ENCODE peak calls at places on chromosome 2, in ten cellular contexts. H is Calu3; M is right lobe of liver; G is MCF 10A; Q is CD4-positive, alpha-beta T cell; F is ascending aorta; X is AG09319; C is AG09309; P is right atrium auricular region; W is adrenal gland. A is an unnamed sample.
A peak's percentile ranks its signal among the peaks of the same experiment; 100 is the strongest.

GRCh38 chr2:192885569-192886160 is 690.9 kb upstream of the TMEFF2 start:
- DNase-seq in H (peak; percentile 20), M (no peak), G (peak; percentile 76), Q (no peak), F (no peak), X (no peak), C (no peak), P (no peak), W (no peak), A (no peak)

GRCh38 chr2:74119912-74120825 is 27.5 kb downstream of the BOLA3 start:
- DNase-seq in H (peak; percentile 92), M (peak; percentile 78), G (peak; percentile 71), Q (peak; percentile 84), F (peak; percentile 89), X (peak; percentile 58), C (no peak), P (peak; percentile 66), W (peak; percentile 82), A (peak; percentile 82)

GRCh38 chr2:85758361-85759256 is 4.8 kb downstream of the ATOH8 start:
- DNase-seq in H (no peak), M (peak; percentile 54), G (no peak), Q (no peak), F (no peak), X (no peak), C (no peak), P (no peak), W (no peak), A (no peak)

GRCh38 chr2:27270680-27271079 is 4.6 kb upstream of the DNAJC5G start:
- DNase-seq in H (no peak), M (no peak), G (no peak), Q (no peak), F (no peak), X (no peak), C (no peak), P (no peak), W (no peak), A (no peak)

GRCh38 chr2:158457092-158457825 is 507 bp downstream of the PKP4 start:
- DNase-seq in H (peak; percentile 68), M (peak; percentile 68), G (peak; percentile 65), Q (peak; percentile 41), F (peak; percentile 72), X (no peak), C (no peak), P (no peak), W (peak; percentile 68), A (peak; percentile 70)

GRCh38 chr2:3523551-3524041 is 4.3 kb upstream of the ADI1 start:
- DNase-seq in H (no peak), M (no peak), G (peak; percentile 5), Q (no peak), F (peak; percentile 38), X (no peak), C (no peak), P (no peak), W (no peak), A (no peak)

GRCh38 chr2:58571181-58571852 is 330.2 kb upstream of the FANCL start:
- DNase-seq in H (peak; percentile 73), M (no peak), G (peak; percentile 88), Q (no peak), F (no peak), X (peak; percentile 43), C (peak; percentile 23), P (no peak), W (peak; percentile 23), A (peak; percentile 52)

GRCh38 chr2:11029136-11029535 is 117.4 kb downstream of the KCNF1 start:
- DNase-seq in H (no peak), M (no peak), G (no peak), Q (no peak), F (no peak), X (no peak), C (no peak), P (no peak), W (no peak), A (no peak)

GRCh38 chr2:108611021-108611420 is 76.8 kb downstream of the LIMS1 start:
- DNase-seq in H (no peak), M (no peak), G (no peak), Q (no peak), F (no peak), X (no peak), C (no peak), P (no peak), W (no peak), A (no peak)

GRCh38 chr2:108612153-108612513 is 77.9 kb downstream of the LIMS1 start:
- DNase-seq in H (no peak), M (no peak), G (peak; percentile 59), Q (no peak), F (no peak), X (no peak), C (no peak), P (no peak), W (no peak), A (no peak)

GRCh38 chr2:108605947-108606346 is 71.7 kb downstream of the LIMS1 start:
- DNase-seq in H (no peak), M (no peak), G (no peak), Q (no peak), F (no peak), X (no peak), C (no peak), P (no peak), W (no peak), A (no peak)

GRCh38 chr2:108604196-108604595 is 69.9 kb downstream of the LIMS1 start:
- DNase-seq in H (no peak), M (no peak), G (no peak), Q (no peak), F (no peak), X (no peak), C (no peak), P (no peak), W (no peak), A (no peak)

GRCh38 chr2:108607706-108608301 is 73.5 kb downstream of the LIMS1 start:
- DNase-seq in H (peak; percentile 47), M (no peak), G (peak; percentile 48), Q (peak; percentile 57), F (no peak), X (no peak), C (no peak), P (no peak), W (no peak), A (peak; percentile 30)
- TF ChIP-seq CTCF in H (peak; percentile 45), M (peak; percentile 26), G (peak; percentile 48), Q (peak; percentile 81), F (peak; percentile 59), X (peak; percentile 52), C (peak; percentile 50), P (no peak), W (peak; percentile 80), A (peak; percentile 16)

GRCh38 chr2:54054271-54054670 is 61.1 kb upstream of the ACYP2 start:
- DNase-seq in H (no peak), M (no peak), G (no peak), Q (no peak), F (no peak), X (no peak), C (no peak), P (no peak), W (no peak), A (no peak)

GRCh38 chr2:54053830-54054229 is 61.6 kb upstream of the ACYP2 start:
- DNase-seq in H (no peak), M (no peak), G (no peak), Q (no peak), F (no peak), X (no peak), C (no peak), P (no peak), W (no peak), A (no peak)

GRCh38 chr2:54054774-54055173 is 60.6 kb upstream of the ACYP2 start:
- DNase-seq in H (no peak), M (no peak), G (no peak), Q (no peak), F (no peak), X (no peak), C (no peak), P (no peak), W (no peak), A (no peak)

GRCh38 chr2:54050445-54050844 is 65.0 kb upstream of the ACYP2 start:
- DNase-seq in H (no peak), M (no peak), G (no peak), Q (no peak), F (no peak), X (no peak), C (no peak), P (no peak), W (no peak), A (no peak)

DNA sequence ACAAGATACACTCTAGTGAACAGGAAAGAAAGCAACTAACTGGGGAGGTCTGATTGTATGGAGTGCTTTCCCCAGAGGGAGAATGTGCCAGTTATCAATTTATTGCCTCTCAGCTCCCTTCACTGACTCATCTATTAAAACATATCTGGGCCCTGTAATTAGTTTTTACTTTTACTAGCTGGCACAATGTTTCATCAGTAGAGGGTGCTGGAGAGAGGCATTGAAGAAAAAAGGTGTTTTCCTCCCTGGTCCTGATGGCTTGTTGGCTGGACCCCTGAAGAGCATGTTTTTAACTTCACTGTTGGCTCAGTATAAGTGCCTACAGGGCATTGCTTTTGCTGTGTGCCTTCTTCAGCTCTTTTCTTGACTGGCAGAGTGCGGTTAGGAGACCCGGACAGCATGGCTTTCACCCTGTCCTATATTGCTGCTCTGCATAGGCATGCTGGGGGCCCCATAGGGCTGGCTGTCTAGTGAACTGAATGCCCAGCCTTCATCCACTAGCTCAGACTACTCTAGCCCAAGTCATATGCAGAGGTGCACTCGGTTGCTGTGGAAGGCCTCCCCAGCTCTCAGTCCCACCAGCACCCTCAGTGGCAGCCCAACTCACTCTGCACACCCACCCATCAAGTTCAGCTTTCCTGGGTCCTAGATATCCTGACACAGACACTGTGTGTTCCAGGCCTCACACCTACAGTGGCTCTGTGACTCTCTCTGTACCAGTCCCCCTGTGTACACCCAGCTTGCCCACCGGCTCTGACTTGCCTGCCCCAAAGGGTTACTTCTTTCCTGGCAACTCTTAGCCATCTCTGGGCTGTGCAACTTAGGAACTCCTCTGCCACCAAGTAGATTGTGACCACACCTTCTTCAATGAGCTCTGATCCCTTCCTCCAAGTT is 62.3 kb upstream of the ACYP2 start:
- DNase-seq in H (no peak), M (no peak), G (peak; percentile 41), Q (no peak), F (no peak), X (no peak), C (no peak), P (no peak), W (no peak), A (no peak)
- TF ChIP-seq CTCF in H (no peak), M (no peak), G (no peak), Q (no peak), F (no peak), X (no peak), C (peak; percentile 35), P (no peak), W (no peak), A (no peak)

GRCh38 chr2:218010116-218010837 is 7.5 kb upstream of the TNS1 start:
- DNase-seq in H (peak; percentile 76), M (peak; percentile 54), G (peak; percentile 58), Q (peak; percentile 25), F (peak; percentile 77), X (no peak), C (no peak), P (no peak), W (peak; percentile 72), A (peak; percentile 63)
- TF ChIP-seq CTCF in H (no peak), M (peak; percentile 4), G (peak; percentile 40), Q (no peak), F (peak; percentile 73), X (peak; percentile 68), C (peak; percentile 65), P (peak; percentile 58), W (peak; percentile 44), A (no peak)

GRCh38 chr2:205077159-205077558 is 531.9 kb downstream of the PARD3B start:
- DNase-seq in H (no peak), M (no peak), G (no peak), Q (no peak), F (no peak), X (no peak), C (no peak), P (no peak), W (no peak), A (no peak)

GRCh38 chr2:205073433-205074020 is 528.3 kb downstream of the PARD3B start:
- DNase-seq in H (no peak), M (no peak), G (no peak), Q (no peak), F (no peak), X (no peak), C (no peak), P (no peak), W (no peak), A (no peak)

GRCh38 chr2:205078762-205079161 is 533.5 kb downstream of the PARD3B start:
- DNase-seq in H (no peak), M (no peak), G (no peak), Q (no peak), F (no peak), X (no peak), C (no peak), P (no peak), W (no peak), A (no peak)

GRCh38 chr2:205079173-205079572 is 533.9 kb downstream of the PARD3B start:
- DNase-seq in H (no peak), M (no peak), G (no peak), Q (no peak), F (no peak), X (no peak), C (no peak), P (no peak), W (no peak), A (no peak)

GRCh38 chr2:205076405-205076804 is 531.1 kb downstream of the PARD3B start:
- DNase-seq in H (no peak), M (no peak), G (no peak), Q (no peak), F (no peak), X (no peak), C (no peak), P (no peak), W (no peak), A (no peak)
- TF ChIP-seq CTCF in H (no peak), M (no peak), G (no peak), Q (no peak), F (no peak), X (no peak), C (no peak), P (no peak), W (no peak), A (no peak)

A was measured in endothelial cell.